ENCODE peak calls at places on chromosome 22, in eight cellular contexts. One of them, this sample, is unnamed.

GRCh38 chr22:20747223-20747622 is 26.7 kb upstream of the SERPIND1 start:
- DNase-seq in PC-9: no peak
- DNase-seq in mesendoderm: no peak
- DNase-seq in colonic mucosa: no peak
- DNase-seq in CD4-positive, alpha-beta memory T cell: no peak
- DNase-seq in mesenchymal stem cell: no peak
- DNase-seq in lung: no peak
- DNase-seq in PC-3: no peak
- DNase-seq in this sample: no peak

GRCh38 chr22:33573479-33573878 is 346.8 kb downstream of the LARGE1 start:
- DNase-seq in PC-9: no peak
- DNase-seq in mesendoderm: no peak
- DNase-seq in colonic mucosa: no peak
- DNase-seq in CD4-positive, alpha-beta memory T cell: no peak
- DNase-seq in mesenchymal stem cell: no peak
- DNase-seq in lung: no peak
- DNase-seq in PC-3: no peak
- DNase-seq in this sample: no peak

GRCh38 chr22:29480512-29481264 is 670 bp downstream of the NEFH start:
- DNase-seq in PC-9: peak; percentile 54
- DNase-seq in mesendoderm: peak; percentile 86
- DNase-seq in colonic mucosa: no peak
- DNase-seq in CD4-positive, alpha-beta memory T cell: peak; percentile 26
- DNase-seq in mesenchymal stem cell: peak; percentile 36
- DNase-seq in lung: no peak
- DNase-seq in PC-3: no peak
- DNase-seq in this sample: peak; percentile 82

GRCh38 chr22:22410677-22411076 is 97.9 kb downstream of the ZNF280B start:
- DNase-seq in PC-9: no peak
- DNase-seq in mesendoderm: no peak
- DNase-seq in colonic mucosa: no peak
- DNase-seq in CD4-positive, alpha-beta memory T cell: no peak
- DNase-seq in mesenchymal stem cell: no peak
- DNase-seq in lung: no peak
- DNase-seq in PC-3: no peak
- DNase-seq in this sample: no peak

GRCh38 chr22:30252411-30253204 is 6.0 kb upstream of the LIF start:
- DNase-seq in PC-9: peak; percentile 97
- DNase-seq in mesendoderm: no peak
- DNase-seq in colonic mucosa: peak; percentile 76
- DNase-seq in CD4-positive, alpha-beta memory T cell: no peak
- DNase-seq in mesenchymal stem cell: no peak
- DNase-seq in lung: no peak
- DNase-seq in PC-3: peak; percentile 86
- DNase-seq in this sample: no peak

GRCh38 chr22:45226681-45227186 is 14.0 kb downstream of the KIAA0930 start:
- DNase-seq in PC-9: peak; percentile 41
- DNase-seq in mesendoderm: no peak
- DNase-seq in colonic mucosa: no peak
- DNase-seq in CD4-positive, alpha-beta memory T cell: no peak
- DNase-seq in mesenchymal stem cell: no peak
- DNase-seq in lung: no peak
- DNase-seq in PC-3: peak; percentile 25
- DNase-seq in this sample: peak; percentile 43

GRCh38 chr22:26608129-26608528 is 9.7 kb downstream of the CRYBB1 start:
- DNase-seq in PC-9: no peak
- DNase-seq in mesendoderm: no peak
- DNase-seq in colonic mucosa: no peak
- DNase-seq in CD4-positive, alpha-beta memory T cell: no peak
- DNase-seq in mesenchymal stem cell: no peak
- DNase-seq in lung: no peak
- DNase-seq in PC-3: no peak
- DNase-seq in this sample: no peak

GRCh38 chr22:16845881-16846280 is 20.7 kb upstream of the XKR3 start:
- DNase-seq in PC-9: no peak
- DNase-seq in mesendoderm: no peak
- DNase-seq in colonic mucosa: no peak
- DNase-seq in CD4-positive, alpha-beta memory T cell: no peak
- DNase-seq in mesenchymal stem cell: no peak
- DNase-seq in lung: no peak
- DNase-seq in PC-3: no peak
- DNase-seq in this sample: no peak

GRCh38 chr22:35663371-35663770 is 15.1 kb downstream of the APOL6 start:
- DNase-seq in PC-9: no peak
- DNase-seq in mesendoderm: no peak
- DNase-seq in colonic mucosa: no peak
- DNase-seq in CD4-positive, alpha-beta memory T cell: no peak
- DNase-seq in mesenchymal stem cell: no peak
- DNase-seq in lung: no peak
- DNase-seq in PC-3: no peak
- DNase-seq in this sample: peak; percentile 34

GRCh38 chr22:43412808-43413785 is 1.3 kb downstream of the MPPED1 start:
- DNase-seq in PC-9: no peak
- DNase-seq in mesendoderm: no peak
- DNase-seq in colonic mucosa: no peak
- DNase-seq in CD4-positive, alpha-beta memory T cell: no peak
- DNase-seq in mesenchymal stem cell: no peak
- DNase-seq in lung: no peak
- DNase-seq in PC-3: no peak
- DNase-seq in this sample: no peak
- H3K27me3 ChIP-seq in PC-9: peaks cover 90% of the 10 kb centered on the region
- H3K27me3 ChIP-seq in mesendoderm: peaks cover 19% of the 10 kb centered on the region
- H3K27me3 ChIP-seq in colonic mucosa: peaks cover 11% of the 10 kb centered on the region
- H3K27me3 ChIP-seq in CD4-positive, alpha-beta memory T cell: peaks cover 9% of the 10 kb centered on the region
- H3K27me3 ChIP-seq in mesenchymal stem cell: peaks cover 69% of the 10 kb centered on the region
- H3K27me3 ChIP-seq in lung: peaks cover 6% of the 10 kb centered on the region
- H3K27me3 ChIP-seq in PC-3: peaks cover 71% of the 10 kb centered on the region
- H3K27me3 ChIP-seq in this sample: peaks cover 92% of the 10 kb centered on the region

GRCh38 chr22:28379075-28379806 is 300.4 kb downstream of the TTC28 start:
- DNase-seq in PC-9: no peak
- DNase-seq in mesendoderm: no peak
- DNase-seq in colonic mucosa: no peak
- DNase-seq in CD4-positive, alpha-beta memory T cell: no peak
- DNase-seq in mesenchymal stem cell: peak; percentile 17
- DNase-seq in lung: no peak
- DNase-seq in PC-3: no peak
- DNase-seq in this sample: peak; percentile 40
- H3K4me3 ChIP-seq in PC-9: no peak overlapping the region
- H3K4me3 ChIP-seq in mesendoderm: no peak overlapping the region
- H3K4me3 ChIP-seq in colonic mucosa: no peak overlapping the region
- H3K4me3 ChIP-seq in CD4-positive, alpha-beta memory T cell: no peak overlapping the region
- H3K4me3 ChIP-seq in mesenchymal stem cell: no peak overlapping the region
- H3K4me3 ChIP-seq in lung: no peak overlapping the region
- H3K4me3 ChIP-seq in PC-3: no peak overlapping the region
- H3K4me3 ChIP-seq in this sample: no peak overlapping the region

GRCh38 chr22:37018086-37018814 is 997 bp downstream of the TST start:
- DNase-seq in PC-9: no peak
- DNase-seq in mesendoderm: no peak
- DNase-seq in colonic mucosa: no peak
- DNase-seq in CD4-positive, alpha-beta memory T cell: no peak
- DNase-seq in mesenchymal stem cell: no peak
- DNase-seq in lung: no peak
- DNase-seq in PC-3: no peak
- DNase-seq in this sample: no peak

GRCh38 chr22:37019309-37020191 is at the start of the genes MPST and TST:
- DNase-seq in PC-9: peak; percentile 80
- DNase-seq in mesendoderm: peak; percentile 77
- DNase-seq in colonic mucosa: peak; percentile 80
- DNase-seq in CD4-positive, alpha-beta memory T cell: peak; percentile 42
- DNase-seq in mesenchymal stem cell: peak; percentile 72
- DNase-seq in lung: peak; percentile 81
- DNase-seq in PC-3: peak; percentile 58
- DNase-seq in this sample: peak; percentile 77

GRCh38 chr22:37020192-37020479 is 594 bp downstream of the MPST start:
- DNase-seq in PC-9: no peak
- DNase-seq in mesendoderm: peak; percentile 48
- DNase-seq in colonic mucosa: peak; percentile 80
- DNase-seq in CD4-positive, alpha-beta memory T cell: no peak
- DNase-seq in mesenchymal stem cell: peak; percentile 63
- DNase-seq in lung: no peak
- DNase-seq in PC-3: peak; percentile 41
- DNase-seq in this sample: peak; percentile 42

GRCh38 chr22:37017356-37017755 is 1.9 kb downstream of the TST start:
- DNase-seq in PC-9: no peak
- DNase-seq in mesendoderm: no peak
- DNase-seq in colonic mucosa: no peak
- DNase-seq in CD4-positive, alpha-beta memory T cell: no peak
- DNase-seq in mesenchymal stem cell: no peak
- DNase-seq in lung: no peak
- DNase-seq in PC-3: no peak
- DNase-seq in this sample: no peak

DNA sequence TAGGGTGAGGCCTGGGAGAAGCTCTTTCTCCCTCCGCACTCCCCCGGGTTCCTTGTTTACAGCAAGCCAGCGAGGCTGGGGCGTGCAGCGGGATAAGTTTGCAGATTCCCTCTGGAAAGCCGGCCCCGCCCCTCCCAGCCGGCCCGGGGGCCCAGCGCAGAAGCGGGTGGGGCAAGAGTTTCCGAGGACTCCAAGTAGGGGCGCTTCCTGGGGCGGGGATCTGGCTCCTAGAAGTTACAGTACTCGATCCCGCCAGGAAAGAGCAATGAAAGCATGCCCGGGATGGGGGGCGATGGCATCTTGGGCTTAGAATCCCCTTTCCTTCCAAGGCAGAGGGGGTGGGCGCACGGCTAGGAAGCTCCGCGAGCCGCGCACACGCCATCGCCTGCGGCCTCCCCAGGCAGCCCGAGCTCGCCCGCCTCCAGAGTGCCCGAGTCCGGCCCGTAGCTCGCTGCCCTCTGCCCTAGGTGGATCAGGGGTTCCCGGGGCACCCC is 385 bp downstream of the TST start:
- DNase-seq in PC-9: peak; percentile 65
- DNase-seq in mesendoderm: peak; percentile 72
- DNase-seq in colonic mucosa: peak; percentile 89
- DNase-seq in CD4-positive, alpha-beta memory T cell: no peak
- DNase-seq in mesenchymal stem cell: peak; percentile 82
- DNase-seq in lung: peak; percentile 57
- DNase-seq in PC-3: peak; percentile 32
- DNase-seq in this sample: peak; percentile 61
- H3K27ac ChIP-seq in PC-9: no peak overlapping the region
- H3K27ac ChIP-seq in mesendoderm: peak overlapping the region; percentile 75
- H3K27ac ChIP-seq in colonic mucosa: peak overlapping the region; percentile 99
- H3K27ac ChIP-seq in CD4-positive, alpha-beta memory T cell: peak overlapping the region; percentile 35
- H3K27ac ChIP-seq in mesenchymal stem cell: peak overlapping the region; percentile 54
- H3K27ac ChIP-seq in lung: peak overlapping the region; percentile 97
- H3K27ac ChIP-seq in PC-3: no peak overlapping the region
- H3K27ac ChIP-seq in this sample: peak overlapping the region; percentile 95

GRCh38 chr22:50531546-50532352 is 1.9 kb upstream of the TYMP start:
- DNase-seq in PC-9: peak; percentile 76
- DNase-seq in mesendoderm: peak; percentile 56
- DNase-seq in colonic mucosa: peak; percentile 84
- DNase-seq in CD4-positive, alpha-beta memory T cell: peak; percentile 62
- DNase-seq in mesenchymal stem cell: peak; percentile 85
- DNase-seq in lung: peak; percentile 83
- DNase-seq in PC-3: peak; percentile 43
- DNase-seq in this sample: peak; percentile 84
- H3K27me3 ChIP-seq in PC-9: no peaks in the 10 kb centered on the region
- H3K27me3 ChIP-seq in mesendoderm: peaks cover 23% of the 10 kb centered on the region
- H3K27me3 ChIP-seq in colonic mucosa: no peaks in the 10 kb centered on the region
- H3K27me3 ChIP-seq in CD4-positive, alpha-beta memory T cell: no peaks in the 10 kb centered on the region
- H3K27me3 ChIP-seq in mesenchymal stem cell: peaks cover 27% of the 10 kb centered on the region
- H3K27me3 ChIP-seq in lung: no peaks in the 10 kb centered on the region
- H3K27me3 ChIP-seq in PC-3: no peaks in the 10 kb centered on the region
- H3K27me3 ChIP-seq in this sample: peaks cover 27% of the 10 kb centered on the region

DNA sequence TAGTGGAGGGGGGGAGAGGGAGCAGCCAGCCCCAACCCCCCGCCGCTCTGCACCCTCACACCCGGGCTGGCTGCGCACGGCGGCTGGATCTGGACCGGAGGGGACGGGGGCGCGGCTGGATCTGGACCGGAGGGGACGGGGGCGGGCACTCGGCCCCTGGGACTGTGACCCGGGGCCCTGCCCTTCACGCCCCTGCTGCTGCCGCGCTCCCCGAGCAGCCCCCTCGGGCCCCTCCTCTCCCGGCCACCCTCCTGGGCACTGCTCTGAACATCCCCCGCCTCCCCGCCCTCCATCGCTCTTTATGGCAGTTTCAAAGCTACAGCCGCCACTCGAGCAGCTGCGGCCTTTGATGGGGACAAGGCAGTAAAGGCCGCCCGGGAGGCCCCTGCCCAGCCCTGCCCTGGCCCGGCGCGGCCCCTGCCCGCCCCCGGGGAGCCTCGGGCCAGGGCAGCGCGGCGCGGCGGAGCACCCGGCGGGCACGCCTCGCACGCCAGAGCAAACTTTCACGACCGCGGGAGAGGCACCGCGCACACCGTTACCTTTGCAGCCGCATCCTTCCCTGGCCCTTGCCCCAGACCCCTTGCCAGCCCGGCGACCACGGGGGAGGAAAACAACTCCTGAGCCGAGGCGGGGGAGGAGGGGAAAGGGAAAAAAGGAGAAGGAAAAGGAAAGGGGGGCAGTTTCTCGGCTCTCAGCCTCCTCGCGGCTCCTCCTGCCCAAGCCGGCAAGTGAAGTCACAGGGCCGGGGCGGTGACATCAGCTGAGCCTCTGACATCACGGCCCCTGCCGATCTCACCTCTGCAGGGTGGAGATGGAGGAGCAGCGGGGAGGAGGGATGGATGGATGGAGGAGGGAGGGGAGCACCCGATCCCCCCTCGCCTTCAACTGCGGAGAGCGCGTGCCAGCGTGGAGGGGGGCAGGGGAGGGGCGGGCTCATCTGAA is 13.1 kb upstream of the TCF20 start:
- DNase-seq in PC-9: no peak
- DNase-seq in mesendoderm: peak; percentile 65
- DNase-seq in colonic mucosa: no peak
- DNase-seq in CD4-positive, alpha-beta memory T cell: peak; percentile 45
- DNase-seq in mesenchymal stem cell: peak; percentile 21
- DNase-seq in lung: no peak
- DNase-seq in PC-3: no peak
- DNase-seq in this sample: peak; percentile 68
- H3K4me3 ChIP-seq in PC-9: no peak overlapping the region
- H3K4me3 ChIP-seq in mesendoderm: no peak overlapping the region
- H3K4me3 ChIP-seq in colonic mucosa: peak overlapping the region; percentile 22
- H3K4me3 ChIP-seq in CD4-positive, alpha-beta memory T cell: no peak overlapping the region
- H3K4me3 ChIP-seq in mesenchymal stem cell: peak overlapping the region; percentile 71
- H3K4me3 ChIP-seq in lung: no peak overlapping the region
- H3K4me3 ChIP-seq in PC-3: no peak overlapping the region
- H3K4me3 ChIP-seq in this sample: peak overlapping the region; percentile 29

DNA sequence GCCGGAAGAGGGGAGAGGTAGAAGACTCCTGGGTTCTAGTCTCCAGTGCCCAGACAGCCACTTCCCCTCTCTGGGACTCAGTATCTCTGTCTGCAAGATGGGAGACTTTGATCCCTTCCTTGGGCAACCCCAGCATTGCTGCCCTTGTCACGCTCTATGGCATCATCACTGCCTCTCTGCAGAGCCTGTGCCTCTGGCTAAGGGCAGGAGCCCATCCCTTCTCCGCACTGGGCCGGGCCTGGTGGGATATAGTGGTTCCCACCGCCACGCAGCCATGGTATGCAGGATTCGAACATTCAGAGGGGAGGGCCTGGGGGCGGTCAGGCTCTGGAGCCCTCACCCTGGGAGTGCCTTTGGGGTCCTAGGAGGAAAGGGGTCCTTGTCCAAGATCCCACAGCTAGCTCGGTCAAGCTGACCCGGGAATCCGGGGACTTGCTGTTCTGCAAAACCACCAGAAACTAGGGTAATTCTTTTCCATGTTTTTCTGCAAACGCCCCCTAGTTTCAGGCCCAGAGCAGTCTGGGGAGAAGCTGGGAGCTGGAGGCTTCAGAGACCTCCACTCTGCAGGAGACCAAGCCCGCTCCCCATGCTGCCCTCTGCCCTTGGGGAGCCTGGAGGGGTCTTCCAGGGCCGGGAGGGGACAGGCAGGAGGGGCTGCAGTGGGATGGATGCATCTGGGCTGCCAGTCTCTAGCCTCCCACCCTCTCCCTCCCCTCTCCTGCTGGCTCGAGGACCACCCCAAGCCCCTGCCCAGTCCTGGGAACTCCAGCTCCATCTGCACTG is 24.4 kb upstream of the CBX7 start:
- DNase-seq in PC-9: no peak
- DNase-seq in mesendoderm: no peak
- DNase-seq in colonic mucosa: no peak
- DNase-seq in CD4-positive, alpha-beta memory T cell: no peak
- DNase-seq in mesenchymal stem cell: peak; percentile 47
- DNase-seq in lung: no peak
- DNase-seq in PC-3: no peak
- DNase-seq in this sample: no peak
- H3K27ac ChIP-seq in PC-9: no peak overlapping the region
- H3K27ac ChIP-seq in mesendoderm: no peak overlapping the region
- H3K27ac ChIP-seq in colonic mucosa: peak overlapping the region; percentile 13
- H3K27ac ChIP-seq in CD4-positive, alpha-beta memory T cell: no peak overlapping the region
- H3K27ac ChIP-seq in mesenchymal stem cell: peak overlapping the region; percentile 89
- H3K27ac ChIP-seq in lung: peak overlapping the region; percentile 46
- H3K27ac ChIP-seq in PC-3: peak overlapping the region; percentile 75
- H3K27ac ChIP-seq in this sample: peak overlapping the region; percentile 64